ENCODE peak calls at places on chromosomes 12 and 14, in nine cellular contexts. H, R, A, E, P, N, W, G and D are unnamed samples.

GRCh38 chr12:119544780-119545625 is 48.6 kb upstream of the TMEM233 start:
- DNase-seq in G (peak), P (peak), A (peak), W (peak), H (peak), R (peak), N (peak), E (peak), D (peak)

GRCh38 chr12:113071427-113072112 is 15.0 kb downstream of the DTX1 start:
- DNase-seq in R (no peak), H (no peak), P (no peak), A (no peak), G (no peak), W (no peak), E (no peak), N (no peak), D (no peak)

GRCh38 chr14:38203929-38204716 is 3.6 kb upstream of the SSTR1 start:
- DNase-seq in W (no peak), G (no peak), R (no peak), N (no peak), E (no peak), A (no peak), H (no peak), P (no peak), D (no peak)

GRCh38 chr12:10159280-10159679 is 12.7 kb downstream of the OLR1 start:
- DNase-seq in G (no peak), W (no peak), H (no peak), A (no peak), R (no peak), N (no peak), P (no peak), E (no peak), D (no peak)

GRCh38 chr12:27085654-27086053 is 3.3 kb upstream of the C12orf71 start:
- DNase-seq in P (no peak), W (no peak), A (no peak), H (no peak), R (no peak), G (no peak), E (no peak), N (no peak), D (no peak)

GRCh38 chr12:94445662-94446061 is 14.0 kb downstream of the CEP83 start:
- DNase-seq in P (no peak), E (no peak), W (no peak), A (no peak), H (no peak), R (no peak), N (no peak), G (no peak), D (peak)

GRCh38 chr12:6735448-6736191 is 11.8 kb downstream of the COPS7A start:
- DNase-seq in P (no peak), E (peak), G (peak), R (peak), W (peak), H (peak), N (peak), A (peak), D (peak)

GRCh38 chr12:91858186-91858585 is 287.5 kb downstream of the BTG1 start:
- DNase-seq in H (no peak), P (no peak), E (no peak), N (no peak), A (no peak), R (no peak), W (no peak), G (no peak), D (no peak)

GRCh38 chr12:38157933-38158401 is 158.6 kb upstream of the ALG10B start:
- DNase-seq in E (no peak), H (no peak), P (no peak), W (no peak), A (no peak), G (no peak), N (no peak), R (no peak), D (no peak)

GRCh38 chr12:117047810-117048584 is 51.2 kb downstream of the TESC start:
- DNase-seq in P (no peak), A (no peak), E (no peak), N (peak), H (no peak), R (no peak), G (peak), W (no peak), D (peak)

GRCh38 chr14:57865450-57866198 is at the start of gene SLC35F4:
- DNase-seq in G (no peak), H (peak), R (no peak), E (no peak), N (peak), A (peak), W (peak), P (no peak), D (no peak)

GRCh38 chr12:49367381-49368239 is at the start of gene SPATS2:
- DNase-seq in H (peak), W (peak), A (no peak), E (no peak), R (peak), P (no peak), N (no peak), G (peak), D (peak)

GRCh38 chr12:75705749-75706719 is 194.6 kb upstream of the KRR1 start:
- DNase-seq in A (no peak), H (peak), N (peak), E (no peak), G (peak), R (peak), P (no peak), W (peak), D (peak)

GRCh38 chr14:89618309-89618708 is 201.3 kb upstream of the FOXN3 start:
- DNase-seq in P (no peak), G (no peak), W (no peak), A (no peak), H (peak), E (no peak), R (peak), N (no peak), D (peak)

GRCh38 chr14:48937796-48938195 is 648.4 kb downstream of the RPS29 start:
- DNase-seq in E (no peak), R (peak), W (no peak), H (peak), A (no peak), P (no peak), N (peak), G (no peak), D (peak)

GRCh38 chr14:59120931-59121330 is 67.5 kb upstream of the DAAM1 start:
- DNase-seq in G (no peak), R (no peak), A (no peak), P (no peak), E (no peak), H (no peak), N (no peak), W (no peak), D (no peak)

GRCh38 chr14:95317817-95318343 is 1.8 kb downstream of the CLMN start:
- DNase-seq in A (no peak), H (no peak), P (no peak), R (no peak), G (no peak), E (no peak), W (no peak), N (no peak), D (no peak)
- H3K4me3 ChIP-seq in A (peak), H (no peak), P (no peak), R (no peak), G (no peak), E (no peak), W (peak), N (no peak), D (no peak)

DNA sequence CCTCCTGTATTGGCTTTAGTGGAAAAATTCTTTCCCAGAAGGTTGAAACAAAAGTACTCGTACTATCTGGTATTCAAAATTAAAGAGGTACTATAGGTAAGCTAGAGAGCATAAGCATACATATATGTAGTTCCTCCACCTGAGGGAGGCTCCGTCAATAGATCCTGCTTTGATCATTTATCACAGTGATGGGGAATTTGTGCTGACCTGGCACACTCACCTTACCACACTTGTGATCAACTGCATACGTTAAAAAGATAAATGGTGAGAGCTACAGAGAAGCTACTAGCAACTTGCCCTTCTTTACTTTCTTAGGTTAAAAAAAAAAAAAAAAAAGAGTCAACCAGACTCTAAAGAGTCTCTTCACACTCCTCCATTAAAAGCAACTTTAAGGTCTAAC is 2.5 kb downstream of the CAPRIN2 start:
- DNase-seq in H (no peak), P (no peak), G (no peak), N (no peak), E (no peak), W (no peak), R (no peak), A (no peak), D (no peak)
- TF ChIP-seq CTCF in H (no peak), P (no peak), G (no peak), N (no peak), E (no peak), W (no peak), R (no peak), A (no peak), D (no peak)

GRCh38 chr12:74481078-74481477 is 56.6 kb upstream of the ATXN7L3B start:
- DNase-seq in G (no peak), E (no peak), A (no peak), W (no peak), H (no peak), P (no peak), R (no peak), N (no peak), D (no peak)

GRCh38 chr12:74482115-74482514 is 55.5 kb upstream of the ATXN7L3B start:
- DNase-seq in H (no peak), P (no peak), A (no peak), G (no peak), W (no peak), E (no peak), R (no peak), N (no peak), D (no peak)

GRCh38 chr12:74488134-74488533 is 49.5 kb upstream of the ATXN7L3B start:
- DNase-seq in N (no peak), W (no peak), P (no peak), A (no peak), H (no peak), E (no peak), G (no peak), R (no peak), D (no peak)

GRCh38 chr12:74483057-74483456 is 54.6 kb upstream of the ATXN7L3B start:
- DNase-seq in H (no peak), R (no peak), G (no peak), W (no peak), E (no peak), P (no peak), N (no peak), A (no peak), D (no peak)
- H3K4me3 ChIP-seq in H (no peak), R (no peak), G (no peak), W (no peak), E (no peak), P (no peak), N (no peak), A (no peak), D (no peak)

DNA sequence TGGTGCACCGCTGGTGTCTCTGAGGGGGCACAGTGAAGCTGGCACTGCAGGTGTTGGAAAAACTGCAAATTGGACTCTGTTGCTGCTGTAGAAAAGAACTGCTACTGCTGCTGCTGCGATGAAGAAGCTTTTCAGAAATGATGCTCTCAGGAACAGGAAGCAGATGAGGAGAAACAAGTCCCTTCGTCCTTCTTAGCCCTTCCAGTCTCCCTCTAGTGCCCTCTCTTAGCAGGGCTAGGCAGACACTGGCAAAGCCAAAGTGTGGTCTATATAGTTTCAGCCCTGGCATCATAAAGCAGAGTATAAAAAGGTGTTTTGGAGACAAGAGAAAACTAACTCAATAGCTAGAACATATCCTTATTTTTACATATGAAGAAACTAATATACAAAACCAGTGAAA is 174.5 kb downstream of the MYRFL start:
- DNase-seq in H (no peak), A (no peak), G (no peak), N (no peak), E (no peak), P (no peak), W (no peak), R (no peak), D (no peak)
- TF ChIP-seq CTCF in H (no peak), A (no peak), G (no peak), N (no peak), E (no peak), P (no peak), W (no peak), R (no peak), D (no peak)